ENCODE peak calls at places on chromosomes 2 and 18, in four cellular contexts. Y, O, D and I are unnamed samples.

GRCh38 chr2:180707175-180707866 is 273.1 kb upstream of the UBE2E3 start:
- DNase-seq in Y (no peak), O (no peak), D (no peak), I (no peak)

GRCh38 chr2:42961385-42961800 is 169.0 kb upstream of the HAAO start:
- DNase-seq in Y (peak), O (peak), D (no peak), I (no peak)

GRCh38 chr2:232876071-232876977 is 6.3 kb downstream of the SNORC start:
- DNase-seq in Y (no peak), O (peak), D (peak), I (no peak)

GRCh38 chr2:11129598-11130449 is 25.4 kb upstream of the SLC66A3 start:
- DNase-seq in Y (peak), O (peak), D (peak), I (no peak)

GRCh38 chr2:66700181-66700686 is 265.3 kb downstream of the MEIS1 start:
- DNase-seq in Y (no peak), O (peak), D (no peak), I (no peak)

GRCh38 chr2:223050900-223051299 is 1.1 kb upstream of the KCNE4 start:
- DNase-seq in Y (no peak), O (no peak), D (no peak), I (no peak)

GRCh38 chr2:108409768-108410167 is 32.0 kb downstream of the SULT1C4 start:
- DNase-seq in Y (no peak), O (no peak), D (no peak), I (no peak)

GRCh38 chr2:213229814-213230213 is 54.5 kb upstream of the SPAG16 start:
- DNase-seq in Y (no peak), O (no peak), D (no peak), I (no peak)

GRCh38 chr2:64586883-64587481 is 62.9 kb downstream of the AFTPH start:
- DNase-seq in Y (peak), O (peak), D (no peak), I (no peak)

GRCh38 chr2:188365058-188365641 is 73.5 kb downstream of the GULP1 start:
- DNase-seq in Y (no peak), O (no peak), D (no peak), I (no peak)

GRCh38 chr18:49788327-49788908 is 24.9 kb downstream of the ACAA2 start:
- DNase-seq in Y (no peak), O (no peak), D (no peak), I (no peak)